ENCODE peak calls at places on chromosomes 1 and 21, in eight cellular contexts. Q is lung, C is SJSA1, P is pancreas, B is prostate gland, D is ovary, F is suprapubic skin, Z is GM06990. U is an unnamed sample. For H3K36me3 and H3K27me3, the result is how much of the 10 kb centered on the place peaks cover.

GRCh38 chr1:248740876-248741275 is 14.7 kb downstream of the LYPD8 start:
- DNase-seq in Q (no peak), C (no peak), P (no peak), B (no peak), D (no peak), F (no peak), Z (no peak), U (no peak)

GRCh38 chr1:156499703-156500577 is 635 bp downstream of the MEF2D start:
- DNase-seq in Q (peak), C (no peak), P (peak), B (no peak), D (peak), F (no peak), Z (peak), U (peak)

GRCh38 chr1:95095833-95096217 is 21.3 kb upstream of the TLCD4 start:
- DNase-seq in Q (no peak), C (no peak), P (no peak), B (no peak), D (no peak), F (no peak), Z (peak), U (no peak)

GRCh38 chr1:204151562-204152309 is at the start of gene ETNK2:
- DNase-seq in Q (peak), C (peak), P (peak), B (peak), D (peak), F (no peak), Z (no peak), U (peak)

GRCh38 chr1:226584164-226584563 is 35.6 kb downstream of the STUM start:
- DNase-seq in Q (no peak), C (no peak), P (no peak), B (no peak), D (no peak), F (no peak), Z (no peak), U (no peak)

GRCh38 chr1:225897595-225898514 is 8.9 kb upstream of the LEFTY1 start:
- DNase-seq in Q (no peak), C (no peak), P (no peak), B (no peak), D (no peak), F (no peak), Z (no peak), U (no peak)

GRCh38 chr1:36635284-36635683 is 152.6 kb upstream of the CSF3R start:
- DNase-seq in Q (no peak), C (no peak), P (no peak), B (no peak), D (no peak), F (no peak), Z (no peak), U (no peak)

GRCh38 chr1:23555949-23556640 is 3.2 kb downstream of the ID3 start:
- DNase-seq in Q (no peak), C (peak), P (no peak), B (no peak), D (peak), F (no peak), Z (no peak), U (peak)

GRCh38 chr1:234743866-234744581 is 134.0 kb upstream of the IRF2BP2 start:
- DNase-seq in Q (no peak), C (peak), P (no peak), B (no peak), D (peak), F (no peak), Z (no peak), U (peak)

GRCh38 chr1:61210435-61211012 is 128.2 kb downstream of the NFIA start:
- DNase-seq in Q (no peak), C (no peak), P (no peak), B (no peak), D (no peak), F (no peak), Z (no peak), U (no peak)

GRCh38 chr1:38578444-38578951 is 281.1 kb downstream of the RRAGC start:
- DNase-seq in Q (peak), C (no peak), P (no peak), B (no peak), D (no peak), F (peak), Z (no peak), U (no peak)

GRCh38 chr1:31785947-31786290 is 21.8 kb upstream of the ADGRB2 start:
- DNase-seq in Q (no peak), C (no peak), P (peak), B (no peak), D (peak), F (no peak), Z (no peak), U (no peak)

GRCh38 chr1:36166938-36167910 is 11.3 kb downstream of the MAP7D1 start:
- DNase-seq in Q (no peak), C (no peak), P (no peak), B (no peak), D (no peak), F (no peak), Z (no peak), U (no peak)

GRCh38 chr21:44988607-44989537 is 49.0 kb downstream of the SLX9 start:
- DNase-seq in Q (no peak), C (no peak), P (peak), B (no peak), D (peak), F (no peak), Z (no peak), U (no peak)

GRCh38 chr21:39750670-39751069 is 5.7 kb downstream of the IGSF5 start:
- DNase-seq in Q (no peak), C (no peak), P (no peak), B (no peak), D (no peak), F (no peak), Z (no peak), U (no peak)

GRCh38 chr1:196372896-196373536 is 235.2 kb downstream of the KCNT2 start:
- DNase-seq in Q (no peak), C (no peak), P (no peak), B (no peak), D (no peak), F (no peak), Z (no peak), U (no peak)

GRCh38 chr1:205926636-205927035 is 16.6 kb downstream of the SLC26A9 start:
- DNase-seq in Q (no peak), C (no peak), P (no peak), B (no peak), D (peak), F (peak), Z (no peak), U (no peak)

GRCh38 chr1:99441234-99442095 is 177.2 kb downstream of the PLPPR4 start:
- DNase-seq in Q (no peak), C (no peak), P (no peak), B (no peak), D (no peak), F (no peak), Z (no peak), U (no peak)
- H3K36me3 ChIP-seq in Q (under half), C (under half), P (under half), B (under half), D (under half), F (under half), Z (under half), U (under half)

GRCh38 chr1:183675381-183675780 is 22.3 kb upstream of the APOBEC4 start:
- DNase-seq in Q (no peak), C (no peak), P (no peak), B (no peak), D (no peak), F (no peak), Z (no peak), U (no peak)
- H3K27me3 ChIP-seq in Q (under half), C (under half), P (under half), B (under half), D (under half), F (under half), Z (under half), U (under half)

DNA sequence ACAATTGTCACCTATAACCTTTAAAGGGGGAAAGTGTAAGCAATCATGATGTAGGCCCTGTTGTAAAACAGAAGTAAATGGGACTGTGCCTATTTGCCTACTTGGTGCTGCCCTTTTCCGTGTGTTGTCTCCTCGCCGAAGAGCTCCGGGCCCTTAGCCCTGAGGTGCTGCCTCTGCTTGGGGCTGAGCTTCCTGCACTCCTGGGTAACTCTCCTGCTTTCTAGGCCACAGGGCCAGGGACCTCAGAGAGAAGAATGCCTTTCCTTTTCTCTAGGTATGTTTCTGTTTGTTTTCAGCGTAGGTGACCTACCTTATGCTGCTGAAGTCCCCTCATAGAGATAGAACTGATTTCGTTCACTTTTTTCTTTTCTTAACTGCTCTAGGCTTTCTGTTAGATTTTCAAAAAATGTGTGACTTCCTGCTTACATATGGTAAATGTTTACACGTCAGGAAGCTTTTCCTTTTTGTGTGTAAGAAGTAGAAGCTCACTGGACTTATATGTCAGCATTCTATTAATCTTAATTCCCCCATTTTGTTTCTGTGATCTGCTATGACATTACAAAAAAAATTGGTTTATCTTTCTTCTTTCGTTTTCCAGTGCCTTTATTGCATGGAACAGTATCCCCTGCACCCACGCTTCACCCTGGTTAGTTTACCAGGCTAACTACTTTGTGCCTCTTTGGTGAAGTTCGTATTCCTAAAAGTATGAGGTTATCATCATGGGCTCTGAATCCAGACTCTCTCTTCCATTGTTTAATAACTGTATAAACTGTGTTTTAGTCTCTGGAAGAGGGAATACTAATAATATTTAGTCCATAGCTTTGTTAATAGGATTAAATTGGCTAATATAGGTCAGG is 61.7 kb downstream of the ITSN1 start:
- DNase-seq in Q (no peak), C (no peak), P (no peak), B (no peak), D (no peak), F (no peak), Z (no peak), U (no peak)
- H3K4me3 ChIP-seq in Q (no peak), C (no peak), P (no peak), B (no peak), D (no peak), F (no peak), Z (no peak), U (no peak)

GRCh38 chr1:83901547-83902155 is 97.3 kb downstream of the TTLL7 start:
- DNase-seq in Q (peak), C (no peak), P (no peak), B (peak), D (no peak), F (no peak), Z (no peak), U (no peak)

GRCh38 chr1:83900530-83900929 is 98.4 kb downstream of the TTLL7 start:
- DNase-seq in Q (no peak), C (no peak), P (no peak), B (no peak), D (no peak), F (no peak), Z (no peak), U (no peak)

DNA sequence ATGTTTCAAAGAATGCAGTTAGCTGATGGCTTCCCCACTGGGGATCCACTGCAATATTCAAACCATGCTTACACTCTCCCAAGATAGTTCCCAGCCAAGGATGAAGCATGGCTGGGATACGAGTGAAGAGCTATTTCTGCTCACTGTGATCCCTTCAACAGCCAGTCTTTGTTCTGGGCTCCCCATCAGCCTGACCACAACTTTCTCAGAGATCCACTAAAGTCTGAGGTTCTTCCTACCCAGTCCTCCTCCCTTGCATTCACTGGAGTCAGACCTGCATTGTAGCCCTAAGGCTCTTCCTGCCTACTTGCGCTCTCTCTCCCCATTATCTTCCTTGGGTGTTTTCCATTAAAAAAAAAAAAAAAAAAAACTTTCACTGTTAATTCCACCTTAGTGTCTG is 101.4 kb downstream of the TTLL7 start:
- DNase-seq in Q (no peak), C (no peak), P (no peak), B (no peak), D (no peak), F (no peak), Z (no peak), U (no peak)
- H3K36me3 ChIP-seq in Q (under half), C (under half), P (under half), B (under half), D (under half), F (under half), Z (under half), U (under half)

U was measured in HAP-1.